ENCODE peak calls at places on chromosomes 11 and 22, in seven cellular contexts. E is stimulated activated CD4-positive, alpha-beta T cell treated with anti-CD3 and anti-CD28 coated beads, Interleukin-4, amount 100 ng/mL, for 1 hour; W is activated B cell treated with CpG ODN at 0.5 μM for 24 hours; H is NCI-H1417; T is astrocyte of the cerebellum; V is head of caudate nucleus; N is cardiac fibroblast. Z is an unnamed sample.

GRCh38 chr22:43337385-43337784 is 5.8 kb downstream of the SCUBE1 start:
- DNase-seq in E (no peak), W (no peak), H (no peak), T (no peak), V (peak; percentile 11), N (no peak), Z (no peak)

GRCh38 chr11:19714387-19715363 is 2.0 kb downstream of the NAV2 start:
- DNase-seq in E (peak; percentile 5), W (no peak), H (no peak), T (no peak), V (peak; percentile 54), N (peak; percentile 74), Z (peak; percentile 67)

GRCh38 chr11:16512163-16512562 is 155.8 kb upstream of the SOX6 start:
- DNase-seq in E (no peak), W (no peak), H (no peak), T (no peak), V (no peak), N (no peak), Z (no peak)

GRCh38 chr11:209275-210121 is 2.0 kb downstream of the RIC8A start:
- DNase-seq in E (no peak), W (no peak), H (no peak), T (no peak), V (no peak), N (peak; percentile 31), Z (no peak)

GRCh38 chr11:65613091-65613928 is 711 bp downstream of the MAP3K11 start:
- DNase-seq in E (no peak), W (no peak), H (no peak), T (no peak), V (no peak), N (no peak), Z (no peak)

GRCh38 chr11:72738199-72739141 is 13.7 kb downstream of the ARAP1 start:
- DNase-seq in E (no peak), W (peak; percentile 63), H (no peak), T (no peak), V (no peak), N (peak; percentile 73), Z (no peak)

GRCh38 chr22:50129121-50129734 is 39.4 kb downstream of the MOV10L1 start:
- DNase-seq in E (no peak), W (no peak), H (no peak), T (peak; percentile 65), V (no peak), N (no peak), Z (no peak)

GRCh38 chr22:40487663-40488249 is 117.4 kb downstream of the SGSM3 start:
- DNase-seq in E (no peak), W (no peak), H (peak; percentile 37), T (no peak), V (no peak), N (peak; percentile 47), Z (no peak)

GRCh38 chr11:107102692-107103463 is 84.6 kb upstream of the GUCY1A2 start:
- DNase-seq in E (no peak), W (no peak), H (no peak), T (no peak), V (no peak), N (no peak), Z (no peak)